ENCODE peak calls at places on chromosomes 12 and 14, in four cellular contexts. One of them, this sample, is unnamed.

GRCh38 chr14:95337052-95337595 is 17.4 kb upstream of the CLMN start:
- DNase-seq in NCI-H1092 treated with DMSO at 0.1 percent for 48 hours: no peak
- DNase-seq in activated naive CD8-positive, alpha-beta T cell treated with anti-CD3 and anti-CD28 coated beads, Interleukin-2, amount 50 U/mL, for 24 hours: no peak
- DNase-seq in stimulated activated effector memory CD8-positive, alpha-beta T cell treated with anti-CD3 and anti-CD28 coated beads, Interleukin-12 subunit alpha, Interleukin-12 subunit beta, amount 100 ng/mL, for 72 hours: no peak
- DNase-seq in this sample: no peak

GRCh38 chr14:61678966-61679365 is 16.3 kb upstream of the HIF1A start:
- DNase-seq in stimulated activated effector memory CD8-positive, alpha-beta T cell treated with anti-CD3 and anti-CD28 coated beads, Interleukin-12 subunit alpha, Interleukin-12 subunit beta, amount 100 ng/mL, for 72 hours: no peak
- DNase-seq in activated naive CD8-positive, alpha-beta T cell treated with anti-CD3 and anti-CD28 coated beads, Interleukin-2, amount 50 U/mL, for 24 hours: no peak
- DNase-seq in NCI-H1092 treated with DMSO at 0.1 percent for 48 hours: no peak
- DNase-seq in this sample: no peak

GRCh38 chr14:49687942-49688700 is at the start of gene POLE2:
- DNase-seq in stimulated activated effector memory CD8-positive, alpha-beta T cell treated with anti-CD3 and anti-CD28 coated beads, Interleukin-12 subunit alpha, Interleukin-12 subunit beta, amount 100 ng/mL, for 72 hours: peak
- DNase-seq in NCI-H1092 treated with DMSO at 0.1 percent for 48 hours: peak
- DNase-seq in activated naive CD8-positive, alpha-beta T cell treated with anti-CD3 and anti-CD28 coated beads, Interleukin-2, amount 50 U/mL, for 24 hours: peak
- DNase-seq in this sample: peak

GRCh38 chr12:15188136-15188535 is 33.1 kb downstream of the RERG start:
- DNase-seq in NCI-H1092 treated with DMSO at 0.1 percent for 48 hours: no peak
- DNase-seq in stimulated activated effector memory CD8-positive, alpha-beta T cell treated with anti-CD3 and anti-CD28 coated beads, Interleukin-12 subunit alpha, Interleukin-12 subunit beta, amount 100 ng/mL, for 72 hours: no peak
- DNase-seq in activated naive CD8-positive, alpha-beta T cell treated with anti-CD3 and anti-CD28 coated beads, Interleukin-2, amount 50 U/mL, for 24 hours: no peak
- DNase-seq in this sample: no peak

GRCh38 chr14:104551851-104552737 is 27.5 kb upstream of the C14orf180 start:
- DNase-seq in activated naive CD8-positive, alpha-beta T cell treated with anti-CD3 and anti-CD28 coated beads, Interleukin-2, amount 50 U/mL, for 24 hours: no peak
- DNase-seq in NCI-H1092 treated with DMSO at 0.1 percent for 48 hours: no peak
- DNase-seq in stimulated activated effector memory CD8-positive, alpha-beta T cell treated with anti-CD3 and anti-CD28 coated beads, Interleukin-12 subunit alpha, Interleukin-12 subunit beta, amount 100 ng/mL, for 72 hours: no peak
- DNase-seq in this sample: no peak

GRCh38 chr12:26281320-26281719 is 85.9 kb downstream of the SSPN start:
- DNase-seq in NCI-H1092 treated with DMSO at 0.1 percent for 48 hours: no peak
- DNase-seq in stimulated activated effector memory CD8-positive, alpha-beta T cell treated with anti-CD3 and anti-CD28 coated beads, Interleukin-12 subunit alpha, Interleukin-12 subunit beta, amount 100 ng/mL, for 72 hours: no peak
- DNase-seq in activated naive CD8-positive, alpha-beta T cell treated with anti-CD3 and anti-CD28 coated beads, Interleukin-2, amount 50 U/mL, for 24 hours: no peak
- DNase-seq in this sample: no peak

GRCh38 chr14:68959035-68959434 is 20.1 kb downstream of the ACTN1 start:
- DNase-seq in stimulated activated effector memory CD8-positive, alpha-beta T cell treated with anti-CD3 and anti-CD28 coated beads, Interleukin-12 subunit alpha, Interleukin-12 subunit beta, amount 100 ng/mL, for 72 hours: no peak
- DNase-seq in NCI-H1092 treated with DMSO at 0.1 percent for 48 hours: no peak
- DNase-seq in activated naive CD8-positive, alpha-beta T cell treated with anti-CD3 and anti-CD28 coated beads, Interleukin-2, amount 50 U/mL, for 24 hours: no peak
- DNase-seq in this sample: no peak

GRCh38 chr12:132492522-132492921 is 2.6 kb downstream of the FBRSL1 start:
- DNase-seq in activated naive CD8-positive, alpha-beta T cell treated with anti-CD3 and anti-CD28 coated beads, Interleukin-2, amount 50 U/mL, for 24 hours: no peak
- DNase-seq in stimulated activated effector memory CD8-positive, alpha-beta T cell treated with anti-CD3 and anti-CD28 coated beads, Interleukin-12 subunit alpha, Interleukin-12 subunit beta, amount 100 ng/mL, for 72 hours: no peak
- DNase-seq in NCI-H1092 treated with DMSO at 0.1 percent for 48 hours: no peak
- DNase-seq in this sample: no peak

GRCh38 chr12:79778802-79779201 is 88.0 kb upstream of the PAWR start:
- DNase-seq in NCI-H1092 treated with DMSO at 0.1 percent for 48 hours: no peak
- DNase-seq in stimulated activated effector memory CD8-positive, alpha-beta T cell treated with anti-CD3 and anti-CD28 coated beads, Interleukin-12 subunit alpha, Interleukin-12 subunit beta, amount 100 ng/mL, for 72 hours: no peak
- DNase-seq in activated naive CD8-positive, alpha-beta T cell treated with anti-CD3 and anti-CD28 coated beads, Interleukin-2, amount 50 U/mL, for 24 hours: no peak
- DNase-seq in this sample: no peak

GRCh38 chr14:105070760-105071137 is 5.5 kb upstream of the GPR132 start:
- DNase-seq in NCI-H1092 treated with DMSO at 0.1 percent for 48 hours: no peak
- DNase-seq in activated naive CD8-positive, alpha-beta T cell treated with anti-CD3 and anti-CD28 coated beads, Interleukin-2, amount 50 U/mL, for 24 hours: peak
- DNase-seq in stimulated activated effector memory CD8-positive, alpha-beta T cell treated with anti-CD3 and anti-CD28 coated beads, Interleukin-12 subunit alpha, Interleukin-12 subunit beta, amount 100 ng/mL, for 72 hours: peak
- DNase-seq in this sample: no peak

GRCh38 chr14:102279688-102280348 is 25.1 kb downstream of the MOK start:
- DNase-seq in NCI-H1092 treated with DMSO at 0.1 percent for 48 hours: no peak
- DNase-seq in activated naive CD8-positive, alpha-beta T cell treated with anti-CD3 and anti-CD28 coated beads, Interleukin-2, amount 50 U/mL, for 24 hours: no peak
- DNase-seq in stimulated activated effector memory CD8-positive, alpha-beta T cell treated with anti-CD3 and anti-CD28 coated beads, Interleukin-12 subunit alpha, Interleukin-12 subunit beta, amount 100 ng/mL, for 72 hours: no peak
- DNase-seq in this sample: no peak

GRCh38 chr12:118773956-118774723 is 207.2 kb upstream of the SRRM4 start:
- DNase-seq in activated naive CD8-positive, alpha-beta T cell treated with anti-CD3 and anti-CD28 coated beads, Interleukin-2, amount 50 U/mL, for 24 hours: no peak
- DNase-seq in stimulated activated effector memory CD8-positive, alpha-beta T cell treated with anti-CD3 and anti-CD28 coated beads, Interleukin-12 subunit alpha, Interleukin-12 subunit beta, amount 100 ng/mL, for 72 hours: no peak
- DNase-seq in NCI-H1092 treated with DMSO at 0.1 percent for 48 hours: peak
- DNase-seq in this sample: peak

GRCh38 chr14:89572566-89573398 is 155.7 kb upstream of the FOXN3 start:
- DNase-seq in stimulated activated effector memory CD8-positive, alpha-beta T cell treated with anti-CD3 and anti-CD28 coated beads, Interleukin-12 subunit alpha, Interleukin-12 subunit beta, amount 100 ng/mL, for 72 hours: no peak
- DNase-seq in activated naive CD8-positive, alpha-beta T cell treated with anti-CD3 and anti-CD28 coated beads, Interleukin-2, amount 50 U/mL, for 24 hours: no peak
- DNase-seq in NCI-H1092 treated with DMSO at 0.1 percent for 48 hours: peak
- DNase-seq in this sample: no peak

GRCh38 chr14:61489932-61490331 is 168.6 kb downstream of the PRKCH start:
- DNase-seq in NCI-H1092 treated with DMSO at 0.1 percent for 48 hours: no peak
- DNase-seq in activated naive CD8-positive, alpha-beta T cell treated with anti-CD3 and anti-CD28 coated beads, Interleukin-2, amount 50 U/mL, for 24 hours: no peak
- DNase-seq in stimulated activated effector memory CD8-positive, alpha-beta T cell treated with anti-CD3 and anti-CD28 coated beads, Interleukin-12 subunit alpha, Interleukin-12 subunit beta, amount 100 ng/mL, for 72 hours: no peak
- DNase-seq in this sample: no peak

GRCh38 chr12:21296348-21296747 is 38.4 kb downstream of the SLCO1A2 start:
- DNase-seq in NCI-H1092 treated with DMSO at 0.1 percent for 48 hours: no peak
- DNase-seq in stimulated activated effector memory CD8-positive, alpha-beta T cell treated with anti-CD3 and anti-CD28 coated beads, Interleukin-12 subunit alpha, Interleukin-12 subunit beta, amount 100 ng/mL, for 72 hours: no peak
- DNase-seq in activated naive CD8-positive, alpha-beta T cell treated with anti-CD3 and anti-CD28 coated beads, Interleukin-2, amount 50 U/mL, for 24 hours: no peak
- DNase-seq in this sample: no peak

GRCh38 chr12:12714276-12715001 is 2.7 kb upstream of the CDKN1B start:
- DNase-seq in NCI-H1092 treated with DMSO at 0.1 percent for 48 hours: peak
- DNase-seq in activated naive CD8-positive, alpha-beta T cell treated with anti-CD3 and anti-CD28 coated beads, Interleukin-2, amount 50 U/mL, for 24 hours: peak
- DNase-seq in stimulated activated effector memory CD8-positive, alpha-beta T cell treated with anti-CD3 and anti-CD28 coated beads, Interleukin-12 subunit alpha, Interleukin-12 subunit beta, amount 100 ng/mL, for 72 hours: no peak
- DNase-seq in this sample: no peak

GRCh38 chr12:122031342-122032216 is 9.9 kb downstream of the BCL7A start:
- DNase-seq in stimulated activated effector memory CD8-positive, alpha-beta T cell treated with anti-CD3 and anti-CD28 coated beads, Interleukin-12 subunit alpha, Interleukin-12 subunit beta, amount 100 ng/mL, for 72 hours: peak
- DNase-seq in NCI-H1092 treated with DMSO at 0.1 percent for 48 hours: no peak
- DNase-seq in activated naive CD8-positive, alpha-beta T cell treated with anti-CD3 and anti-CD28 coated beads, Interleukin-2, amount 50 U/mL, for 24 hours: peak
- DNase-seq in this sample: peak

GRCh38 chr12:122137681-122138080 is 36.3 kb downstream of the IL31 start:
- DNase-seq in NCI-H1092 treated with DMSO at 0.1 percent for 48 hours: no peak
- DNase-seq in activated naive CD8-positive, alpha-beta T cell treated with anti-CD3 and anti-CD28 coated beads, Interleukin-2, amount 50 U/mL, for 24 hours: no peak
- DNase-seq in stimulated activated effector memory CD8-positive, alpha-beta T cell treated with anti-CD3 and anti-CD28 coated beads, Interleukin-12 subunit alpha, Interleukin-12 subunit beta, amount 100 ng/mL, for 72 hours: no peak
- DNase-seq in this sample: no peak

GRCh38 chr12:96045566-96045965 is 10.2 kb upstream of the LTA4H start:
- DNase-seq in NCI-H1092 treated with DMSO at 0.1 percent for 48 hours: no peak
- DNase-seq in activated naive CD8-positive, alpha-beta T cell treated with anti-CD3 and anti-CD28 coated beads, Interleukin-2, amount 50 U/mL, for 24 hours: no peak
- DNase-seq in stimulated activated effector memory CD8-positive, alpha-beta T cell treated with anti-CD3 and anti-CD28 coated beads, Interleukin-12 subunit alpha, Interleukin-12 subunit beta, amount 100 ng/mL, for 72 hours: no peak
- DNase-seq in this sample: no peak

GRCh38 chr12:91043408-91043807 is 14.4 kb downstream of the KERA start:
- DNase-seq in NCI-H1092 treated with DMSO at 0.1 percent for 48 hours: no peak
- DNase-seq in activated naive CD8-positive, alpha-beta T cell treated with anti-CD3 and anti-CD28 coated beads, Interleukin-2, amount 50 U/mL, for 24 hours: no peak
- DNase-seq in stimulated activated effector memory CD8-positive, alpha-beta T cell treated with anti-CD3 and anti-CD28 coated beads, Interleukin-12 subunit alpha, Interleukin-12 subunit beta, amount 100 ng/mL, for 72 hours: no peak
- DNase-seq in this sample: no peak

GRCh38 chr14:38129705-38130104 is 78.0 kb upstream of the SSTR1 start:
- DNase-seq in NCI-H1092 treated with DMSO at 0.1 percent for 48 hours: no peak
- DNase-seq in activated naive CD8-positive, alpha-beta T cell treated with anti-CD3 and anti-CD28 coated beads, Interleukin-2, amount 50 U/mL, for 24 hours: peak
- DNase-seq in stimulated activated effector memory CD8-positive, alpha-beta T cell treated with anti-CD3 and anti-CD28 coated beads, Interleukin-12 subunit alpha, Interleukin-12 subunit beta, amount 100 ng/mL, for 72 hours: no peak
- DNase-seq in this sample: no peak

GRCh38 chr12:116539905-116540482 is 19.2 kb upstream of the MAP1LC3B2 start:
- DNase-seq in stimulated activated effector memory CD8-positive, alpha-beta T cell treated with anti-CD3 and anti-CD28 coated beads, Interleukin-12 subunit alpha, Interleukin-12 subunit beta, amount 100 ng/mL, for 72 hours: no peak
- DNase-seq in NCI-H1092 treated with DMSO at 0.1 percent for 48 hours: peak
- DNase-seq in activated naive CD8-positive, alpha-beta T cell treated with anti-CD3 and anti-CD28 coated beads, Interleukin-2, amount 50 U/mL, for 24 hours: no peak
- DNase-seq in this sample: no peak

GRCh38 chr12:114678718-114679117 is 5.3 kb downstream of the TBX3 start:
- DNase-seq in stimulated activated effector memory CD8-positive, alpha-beta T cell treated with anti-CD3 and anti-CD28 coated beads, Interleukin-12 subunit alpha, Interleukin-12 subunit beta, amount 100 ng/mL, for 72 hours: no peak
- DNase-seq in NCI-H1092 treated with DMSO at 0.1 percent for 48 hours: no peak
- DNase-seq in activated naive CD8-positive, alpha-beta T cell treated with anti-CD3 and anti-CD28 coated beads, Interleukin-2, amount 50 U/mL, for 24 hours: no peak
- DNase-seq in this sample: no peak

GRCh38 chr12:27332407-27333310 is at the start of gene BMAL2:
- DNase-seq in activated naive CD8-positive, alpha-beta T cell treated with anti-CD3 and anti-CD28 coated beads, Interleukin-2, amount 50 U/mL, for 24 hours: peak
- DNase-seq in NCI-H1092 treated with DMSO at 0.1 percent for 48 hours: peak
- DNase-seq in stimulated activated effector memory CD8-positive, alpha-beta T cell treated with anti-CD3 and anti-CD28 coated beads, Interleukin-12 subunit alpha, Interleukin-12 subunit beta, amount 100 ng/mL, for 72 hours: peak
- DNase-seq in this sample: peak

GRCh38 chr12:109900752-109901580 is 892 bp downstream of the TCHP start:
- DNase-seq in stimulated activated effector memory CD8-positive, alpha-beta T cell treated with anti-CD3 and anti-CD28 coated beads, Interleukin-12 subunit alpha, Interleukin-12 subunit beta, amount 100 ng/mL, for 72 hours: no peak
- DNase-seq in NCI-H1092 treated with DMSO at 0.1 percent for 48 hours: peak
- DNase-seq in activated naive CD8-positive, alpha-beta T cell treated with anti-CD3 and anti-CD28 coated beads, Interleukin-2, amount 50 U/mL, for 24 hours: peak
- DNase-seq in this sample: no peak

GRCh38 chr14:96151242-96151641 is 53.4 kb upstream of the BDKRB2 start:
- DNase-seq in activated naive CD8-positive, alpha-beta T cell treated with anti-CD3 and anti-CD28 coated beads, Interleukin-2, amount 50 U/mL, for 24 hours: no peak
- DNase-seq in stimulated activated effector memory CD8-positive, alpha-beta T cell treated with anti-CD3 and anti-CD28 coated beads, Interleukin-12 subunit alpha, Interleukin-12 subunit beta, amount 100 ng/mL, for 72 hours: no peak
- DNase-seq in NCI-H1092 treated with DMSO at 0.1 percent for 48 hours: no peak
- DNase-seq in this sample: no peak

GRCh38 chr12:18747960-18748359 is 10.0 kb downstream of the CAPZA3 start:
- DNase-seq in stimulated activated effector memory CD8-positive, alpha-beta T cell treated with anti-CD3 and anti-CD28 coated beads, Interleukin-12 subunit alpha, Interleukin-12 subunit beta, amount 100 ng/mL, for 72 hours: no peak
- DNase-seq in NCI-H1092 treated with DMSO at 0.1 percent for 48 hours: no peak
- DNase-seq in activated naive CD8-positive, alpha-beta T cell treated with anti-CD3 and anti-CD28 coated beads, Interleukin-2, amount 50 U/mL, for 24 hours: no peak
- DNase-seq in this sample: no peak

GRCh38 chr14:99241314-99242035 is 30.5 kb downstream of the BCL11B start:
- DNase-seq in stimulated activated effector memory CD8-positive, alpha-beta T cell treated with anti-CD3 and anti-CD28 coated beads, Interleukin-12 subunit alpha, Interleukin-12 subunit beta, amount 100 ng/mL, for 72 hours: no peak
- DNase-seq in activated naive CD8-positive, alpha-beta T cell treated with anti-CD3 and anti-CD28 coated beads, Interleukin-2, amount 50 U/mL, for 24 hours: no peak
- DNase-seq in NCI-H1092 treated with DMSO at 0.1 percent for 48 hours: peak
- DNase-seq in this sample: no peak

GRCh38 chr12:59357811-59358210 is 238.0 kb upstream of the SLC16A7 start:
- DNase-seq in activated naive CD8-positive, alpha-beta T cell treated with anti-CD3 and anti-CD28 coated beads, Interleukin-2, amount 50 U/mL, for 24 hours: no peak
- DNase-seq in stimulated activated effector memory CD8-positive, alpha-beta T cell treated with anti-CD3 and anti-CD28 coated beads, Interleukin-12 subunit alpha, Interleukin-12 subunit beta, amount 100 ng/mL, for 72 hours: no peak
- DNase-seq in NCI-H1092 treated with DMSO at 0.1 percent for 48 hours: no peak
- DNase-seq in this sample: no peak

GRCh38 chr12:93441111-93441616 is 583 bp downstream of the UBE2N start:
- DNase-seq in activated naive CD8-positive, alpha-beta T cell treated with anti-CD3 and anti-CD28 coated beads, Interleukin-2, amount 50 U/mL, for 24 hours: peak
- DNase-seq in NCI-H1092 treated with DMSO at 0.1 percent for 48 hours: no peak
- DNase-seq in stimulated activated effector memory CD8-positive, alpha-beta T cell treated with anti-CD3 and anti-CD28 coated beads, Interleukin-12 subunit alpha, Interleukin-12 subunit beta, amount 100 ng/mL, for 72 hours: peak
- DNase-seq in this sample: no peak

GRCh38 chr14:58199726-58200479 is at the start of gene ACTR10:
- DNase-seq in NCI-H1092 treated with DMSO at 0.1 percent for 48 hours: peak
- DNase-seq in activated naive CD8-positive, alpha-beta T cell treated with anti-CD3 and anti-CD28 coated beads, Interleukin-2, amount 50 U/mL, for 24 hours: peak
- DNase-seq in stimulated activated effector memory CD8-positive, alpha-beta T cell treated with anti-CD3 and anti-CD28 coated beads, Interleukin-12 subunit alpha, Interleukin-12 subunit beta, amount 100 ng/mL, for 72 hours: peak
- DNase-seq in this sample: peak

GRCh38 chr12:6267007-6267721 is 43.3 kb upstream of the PLEKHG6 start:
- DNase-seq in activated naive CD8-positive, alpha-beta T cell treated with anti-CD3 and anti-CD28 coated beads, Interleukin-2, amount 50 U/mL, for 24 hours: peak
- DNase-seq in NCI-H1092 treated with DMSO at 0.1 percent for 48 hours: no peak
- DNase-seq in stimulated activated effector memory CD8-positive, alpha-beta T cell treated with anti-CD3 and anti-CD28 coated beads, Interleukin-12 subunit alpha, Interleukin-12 subunit beta, amount 100 ng/mL, for 72 hours: peak
- DNase-seq in this sample: no peak

GRCh38 chr14:49173765-49174373 is 412.3 kb downstream of the RPS29 start:
- DNase-seq in activated naive CD8-positive, alpha-beta T cell treated with anti-CD3 and anti-CD28 coated beads, Interleukin-2, amount 50 U/mL, for 24 hours: peak
- DNase-seq in NCI-H1092 treated with DMSO at 0.1 percent for 48 hours: peak
- DNase-seq in stimulated activated effector memory CD8-positive, alpha-beta T cell treated with anti-CD3 and anti-CD28 coated beads, Interleukin-12 subunit alpha, Interleukin-12 subunit beta, amount 100 ng/mL, for 72 hours: no peak
- DNase-seq in this sample: peak

GRCh38 chr12:52956987-52957386 is 8.1 kb downstream of the KRT18 start:
- DNase-seq in activated naive CD8-positive, alpha-beta T cell treated with anti-CD3 and anti-CD28 coated beads, Interleukin-2, amount 50 U/mL, for 24 hours: no peak
- DNase-seq in stimulated activated effector memory CD8-positive, alpha-beta T cell treated with anti-CD3 and anti-CD28 coated beads, Interleukin-12 subunit alpha, Interleukin-12 subunit beta, amount 100 ng/mL, for 72 hours: no peak
- DNase-seq in NCI-H1092 treated with DMSO at 0.1 percent for 48 hours: peak
- DNase-seq in this sample: no peak